ENCODE peak calls at places on chromosomes 11 and 22, in five cellular contexts. O, N, P, I and U are unnamed samples.

GRCh38 chr11:60710482-60710881 is 11.1 kb downstream of the MS4A8 start:
- DNase-seq in N (no peak), P (no peak), O (peak), I (no peak), U (no peak)

GRCh38 chr11:32881286-32881685 is 11.3 kb upstream of the QSER1 start:
- DNase-seq in P (no peak), I (no peak), N (no peak), O (no peak), U (no peak)

GRCh38 chr11:82759649-82760048 is 26.0 kb upstream of the FAM181B start:
- DNase-seq in N (no peak), I (no peak), O (no peak), P (no peak), U (no peak)

GRCh38 chr11:3664032-3664630 is 7.1 kb downstream of the CHRNA10 start:
- DNase-seq in I (no peak), N (no peak), O (no peak), P (no peak), U (no peak)

GRCh38 chr11:106493751-106494150 is 416.3 kb downstream of the AASDHPPT start:
- DNase-seq in N (no peak), O (no peak), I (no peak), P (no peak), U (no peak)

GRCh38 chr11:122215244-122215992 is 99.4 kb upstream of the BLID start:
- DNase-seq in O (peak), P (peak), N (peak), I (peak), U (peak)

GRCh38 chr22:21444701-21445436 is 22.3 kb upstream of the TMEM191C start:
- DNase-seq in I (no peak), P (peak), O (no peak), N (no peak), U (no peak)

GRCh38 chr11:94175545-94175944 is 46.9 kb downstream of the PANX1 start:
- DNase-seq in P (no peak), I (no peak), O (no peak), N (no peak), U (no peak)

GRCh38 chr11:35043933-35044332 is 95.0 kb upstream of the CD44 start:
- DNase-seq in I (no peak), O (no peak), P (no peak), N (no peak), U (no peak)

DNA sequence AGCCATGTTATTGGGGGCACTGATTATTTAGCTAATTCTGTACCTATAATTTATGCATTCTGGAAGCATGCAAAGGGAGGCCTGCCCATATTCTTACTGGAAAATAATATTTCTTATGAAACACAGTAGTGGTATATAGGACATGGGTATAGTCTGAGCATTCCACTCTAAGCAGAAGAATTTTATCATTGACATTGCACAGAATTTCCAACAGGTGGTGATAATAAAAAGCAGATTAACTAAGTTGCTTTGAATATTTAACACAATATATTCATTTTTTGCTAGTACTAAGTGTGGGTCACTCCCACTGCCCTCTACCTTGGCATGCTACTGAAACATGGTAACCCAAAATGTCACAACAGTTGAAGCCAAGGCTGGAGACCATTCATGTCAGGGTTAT is 728.8 kb upstream of the FAT3 start:
- DNase-seq in I (no peak), N (no peak), P (no peak), O (no peak), U (no peak)
- TF ChIP-seq CTCF in I (no peak), N (no peak), P (no peak), O (no peak), U (no peak)

GRCh38 chr11:73323464-73323863 is 15.4 kb downstream of the ARHGEF17 start:
- DNase-seq in P (peak), I (no peak), O (no peak), N (peak), U (no peak)

GRCh38 chr11:73322986-73323306 is 14.9 kb downstream of the ARHGEF17 start:
- DNase-seq in O (no peak), N (no peak), P (no peak), I (no peak), U (no peak)

GRCh38 chr11:73324116-73324515 is 16.0 kb downstream of the ARHGEF17 start:
- DNase-seq in O (no peak), N (no peak), I (no peak), P (no peak), U (no peak)

GRCh38 chr11:73325036-73325981 is 17.2 kb downstream of the ARHGEF17 start:
- DNase-seq in O (no peak), P (no peak), N (no peak), I (no peak), U (no peak)

DNA sequence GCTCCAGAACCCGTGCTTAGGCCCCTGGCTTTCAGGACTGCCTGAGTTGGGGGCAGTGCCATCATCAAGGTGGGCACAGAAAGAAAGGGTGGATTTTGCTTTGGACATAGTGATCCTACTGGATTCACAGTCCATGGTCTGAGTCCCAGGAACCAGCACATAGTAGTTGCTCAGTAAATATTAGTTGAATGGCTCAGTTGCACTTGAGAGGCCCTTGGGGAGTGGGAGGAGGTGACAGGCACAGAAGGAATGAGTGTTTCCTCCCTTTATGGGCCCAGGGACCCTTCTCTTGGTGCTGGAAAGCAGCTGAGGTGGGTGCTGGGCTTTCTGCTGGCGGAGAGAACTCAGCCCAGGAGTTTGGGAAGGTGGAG is 16.6 kb downstream of the ARHGEF17 start:
- DNase-seq in O (no peak), I (no peak), P (no peak), N (no peak), U (no peak)
- TF ChIP-seq CTCF in O (no peak), I (no peak), P (no peak), N (no peak), U (no peak)

DNA sequence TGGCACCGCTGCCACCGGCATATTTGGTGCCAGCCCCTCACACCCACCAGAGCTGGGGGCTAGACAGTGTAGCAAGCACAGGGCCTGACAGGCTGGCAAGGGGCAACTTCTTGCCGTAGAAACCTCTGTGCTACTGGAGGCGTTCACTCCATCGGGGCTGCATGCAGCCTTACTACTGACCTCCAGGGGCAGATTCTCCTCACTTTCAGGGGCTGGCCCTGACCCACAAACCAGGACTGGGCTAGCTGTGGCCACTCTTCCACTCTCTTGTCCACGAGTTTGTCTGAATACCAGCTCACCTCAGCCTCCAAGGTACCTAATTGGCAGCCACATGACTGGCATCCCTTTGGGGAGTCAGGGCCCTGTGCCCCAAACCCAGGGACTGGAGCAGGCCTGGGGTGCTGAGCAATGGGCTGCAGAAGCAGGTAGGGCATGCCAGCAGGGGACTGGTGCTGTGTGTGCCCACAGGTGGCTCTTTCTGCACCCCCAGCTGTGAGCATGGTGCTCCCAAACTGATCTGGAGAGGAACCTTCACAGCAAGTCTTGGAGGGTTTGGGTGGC is 2.1 kb upstream of the LMO1 start:
- DNase-seq in P (no peak), N (peak), O (no peak), I (no peak), U (peak)
- TF ChIP-seq CTCF in P (no peak), N (peak), O (no peak), I (no peak), U (peak)

GRCh38 chr11:128948583-128948982 is 5.9 kb upstream of the TP53AIP1 start:
- DNase-seq in P (no peak), I (no peak), O (no peak), N (peak), U (peak)
- TF ChIP-seq CTCF in P (no peak), I (no peak), O (no peak), N (peak), U (no peak)

GRCh38 chr22:45163417-45164216 is at the start of gene NUP50:
- DNase-seq in I (peak), P (peak), N (peak), O (peak), U (peak)
- TF ChIP-seq CTCF in I (no peak), P (peak), N (no peak), O (no peak), U (no peak)

DNA sequence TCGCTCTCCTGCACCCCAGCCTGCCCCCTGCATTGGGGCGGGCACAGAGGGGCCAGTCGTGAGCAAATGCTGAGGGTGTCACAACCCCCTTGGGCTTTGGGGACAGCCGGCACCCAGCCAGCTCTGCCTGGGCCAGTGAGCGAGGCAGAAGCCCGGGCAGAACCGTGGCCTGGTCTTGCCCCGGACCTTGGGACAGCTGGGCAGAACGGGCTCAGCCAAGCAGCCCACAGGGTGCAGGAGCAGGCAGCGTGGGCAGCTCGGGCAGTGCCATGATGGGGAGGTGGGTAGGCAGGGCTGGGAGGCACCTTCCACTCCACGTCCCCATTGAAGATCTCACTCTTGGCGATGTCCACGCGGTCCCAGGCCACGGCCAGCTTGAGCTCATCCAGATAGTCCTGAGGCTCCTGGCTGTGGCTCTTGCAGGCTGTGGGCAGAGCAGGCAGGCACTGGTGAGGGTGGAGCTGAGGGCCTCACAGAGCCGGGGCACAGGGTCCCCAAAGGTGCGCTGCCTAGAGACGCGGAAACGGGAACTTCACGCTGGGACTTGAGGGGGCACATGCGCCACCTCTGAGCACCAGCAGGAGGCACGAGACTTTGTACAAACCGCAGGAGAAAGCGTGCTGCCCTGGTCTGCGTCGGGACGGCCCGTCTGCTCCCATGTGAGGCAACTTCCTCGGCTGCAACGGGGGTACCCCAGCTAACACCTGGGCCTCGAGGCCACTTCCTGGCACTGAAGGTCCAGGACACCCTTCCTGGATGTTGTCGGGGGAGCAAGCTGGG is 15.2 kb downstream of the TSSC4 start:
- DNase-seq in O (no peak), P (no peak), N (no peak), I (no peak), U (no peak)
- TF ChIP-seq CTCF in O (no peak), P (no peak), N (no peak), I (no peak), U (no peak)

GRCh38 chr22:38965614-38966378 is 8.4 kb downstream of the APOBEC3A start:
- DNase-seq in P (no peak), I (no peak), O (no peak), N (peak), U (no peak)
- TF ChIP-seq CTCF in P (no peak), I (no peak), O (no peak), N (no peak), U (no peak)